ENCODE peak calls at places on chromosomes 12 and 14, in five cellular contexts. L is dermis blood vessel endothelial cell; C is activated CD4-positive, CD25-positive, alpha-beta regulatory T cell; Z is endothelial cell; V is putamen. X is an unnamed sample.

GRCh38 chr12:19783547-19784444 is 344.5 kb downstream of the AEBP2 start:
- DNase-seq in L (no peak), C (no peak), Z (no peak), V (no peak), X (no peak)

GRCh38 chr12:47736877-47737676 is 11.8 kb upstream of the ENDOU start:
- DNase-seq in L (no peak), C (no peak), Z (no peak), V (peak), X (no peak)

GRCh38 chr12:15474766-15475165 is 152.5 kb downstream of the PTPRO start:
- DNase-seq in L (no peak), C (no peak), Z (no peak), V (peak), X (no peak)

GRCh38 chr12:3342051-3342450 is 149.0 kb upstream of the PRMT8 start:
- DNase-seq in L (peak), C (no peak), Z (peak), V (peak), X (peak)

GRCh38 chr14:70931008-70931407 is 23.7 kb downstream of the PCNX1 start:
- DNase-seq in L (no peak), C (no peak), Z (no peak), V (no peak), X (no peak)

GRCh38 chr12:71415336-71416231 is 24.0 kb upstream of the LGR5 start:
- DNase-seq in L (peak), C (no peak), Z (peak), V (peak), X (peak)

GRCh38 chr12:59067068-59067467 is 146.8 kb upstream of the LRIG3 start:
- DNase-seq in L (peak), C (no peak), Z (no peak), V (no peak), X (peak)

GRCh38 chr12:34033628-34034296 is 11.5 kb downstream of the ALG10 start:
- DNase-seq in L (peak), C (no peak), Z (no peak), V (no peak), X (peak)

GRCh38 chr12:102401087-102401486 is 79.3 kb downstream of the IGF1 start:
- DNase-seq in L (no peak), C (no peak), Z (no peak), V (no peak), X (no peak)

GRCh38 chr12:28190321-28191017 is at the start of gene CCDC91:
- DNase-seq in L (peak), C (peak), Z (peak), V (peak), X (peak)

GRCh38 chr14:65846469-65846868 is 433.9 kb downstream of the FUT8 start:
- DNase-seq in L (no peak), C (no peak), Z (no peak), V (peak), X (no peak)

GRCh38 chr12:76449572-76449971 is 101.4 kb upstream of the BBS10 start:
- DNase-seq in L (no peak), C (no peak), Z (no peak), V (no peak), X (peak)

GRCh38 chr12:51262758-51263177 is 7.4 kb downstream of the SMAGP start:
- DNase-seq in L (peak), C (no peak), Z (peak), V (no peak), X (peak)

GRCh38 chr12:9273276-9273675 is 65.1 kb upstream of the PZP start:
- DNase-seq in L (no peak), C (no peak), Z (no peak), V (no peak), X (peak)

GRCh38 chr14:33932526-33933292 is 18.2 kb downstream of the EGLN3 start:
- DNase-seq in L (no peak), C (no peak), Z (no peak), V (no peak), X (peak)

GRCh38 chr12:130880411-130880885 is 8.6 kb downstream of the RAN start:
- DNase-seq in L (no peak), C (no peak), Z (no peak), V (no peak), X (no peak)

GRCh38 chr12:70733385-70733784 is 96.2 kb upstream of the PTPRB start:
- DNase-seq in L (peak), C (no peak), Z (peak), V (peak), X (peak)

GRCh38 chr12:32834122-32834521 is 62.5 kb downstream of the PKP2 start:
- DNase-seq in L (no peak), C (no peak), Z (no peak), V (no peak), X (no peak)

GRCh38 chr12:126773491-126773890 is 1493.5 kb upstream of the TMEM132C start:
- DNase-seq in L (no peak), C (no peak), Z (no peak), V (no peak), X (no peak)

GRCh38 chr12:585062-586061 is 77.9 kb downstream of the NINJ2 start:
- DNase-seq in L (no peak), C (no peak), Z (no peak), V (no peak), X (no peak)

GRCh38 chr12:59194794-59195193 is 274.5 kb upstream of the LRIG3 start:
- DNase-seq in L (no peak), C (no peak), Z (no peak), V (no peak), X (no peak)

GRCh38 chr14:24243336-24243836 is 963 bp upstream of the TINF2 start:
- DNase-seq in L (peak), C (no peak), Z (no peak), V (no peak), X (peak)

GRCh38 chr14:31541702-31542101 is 19.5 kb upstream of the NUBPL start:
- DNase-seq in L (no peak), C (no peak), Z (no peak), V (no peak), X (no peak)

GRCh38 chr12:7959278-7960063 is 23.5 kb upstream of the SLC2A3 start:
- DNase-seq in L (peak), C (no peak), Z (peak), V (no peak), X (peak)

GRCh38 chr14:34843011-34843554 is 32.1 kb downstream of the BAZ1A start:
- DNase-seq in L (peak), C (no peak), Z (no peak), V (no peak), X (peak)

GRCh38 chr12:122336015-122336946 is 70.0 kb upstream of the VPS33A start:
- DNase-seq in L (peak), C (peak), Z (peak), V (no peak), X (peak)

GRCh38 chr12:62711626-62712305 is 223.2 kb downstream of the PPM1H start:
- DNase-seq in L (no peak), C (no peak), Z (no peak), V (no peak), X (no peak)

GRCh38 chr12:6766651-6767300 is 613 bp downstream of the PTMS start:
- DNase-seq in L (peak), C (no peak), Z (peak), V (peak), X (peak)

GRCh38 chr14:80965041-80965440 is 9.6 kb downstream of the TSHR start:
- DNase-seq in L (no peak), C (no peak), Z (no peak), V (no peak), X (no peak)